ENCODE peak calls at places on chromosomes 3 and 15, in eight cellular contexts. H, D, P, G, K, W, U and A are unnamed samples.

GRCh38 chr15:83694030-83694429 is 40.1 kb downstream of the ADAMTSL3 start:
- DNase-seq in H (peak), D (peak), P (peak), G (no peak), K (no peak), W (peak), U (no peak), A (no peak)

GRCh38 chr3:140023616-140024530 is 88.9 kb downstream of the CLSTN2 start:
- DNase-seq in H (no peak), D (no peak), P (no peak), G (no peak), K (no peak), W (no peak), U (no peak), A (no peak)

GRCh38 chr3:108887777-108888176 is 65.2 kb downstream of the TRAT1 start:
- DNase-seq in H (no peak), D (no peak), P (no peak), G (no peak), K (no peak), W (no peak), U (no peak), A (no peak)

GRCh38 chr3:73520931-73521461 is 103.7 kb downstream of the PDZRN3 start:
- DNase-seq in H (no peak), D (no peak), P (no peak), G (no peak), K (no peak), W (peak), U (peak), A (peak)

GRCh38 chr3:173993299-173993698 is 595.8 kb downstream of the NLGN1 start:
- DNase-seq in H (no peak), D (peak), P (peak), G (peak), K (peak), W (peak), U (no peak), A (peak)

GRCh38 chr15:25693321-25694237 is 169.5 kb downstream of the ATP10A start:
- DNase-seq in H (peak), D (no peak), P (peak), G (no peak), K (no peak), W (peak), U (peak), A (peak)

GRCh38 chr3:32257042-32257441 is 18.6 kb downstream of the CMTM8 start:
- DNase-seq in H (no peak), D (no peak), P (no peak), G (no peak), K (no peak), W (no peak), U (no peak), A (no peak)

GRCh38 chr3:77096966-77097890 is 57.3 kb downstream of the ROBO2 start:
- DNase-seq in H (no peak), D (peak), P (peak), G (no peak), K (no peak), W (peak), U (no peak), A (no peak)

GRCh38 chr3:173819368-173819767 is 421.8 kb downstream of the NLGN1 start:
- DNase-seq in H (no peak), D (no peak), P (no peak), G (no peak), K (no peak), W (no peak), U (no peak), A (no peak)

GRCh38 chr15:93330862-93331544 is 242.0 kb upstream of the RGMA start:
- DNase-seq in H (no peak), D (no peak), P (no peak), G (no peak), K (no peak), W (no peak), U (no peak), A (no peak)

GRCh38 chr3:113275876-113276580 is 64.7 kb downstream of the BOC start:
- DNase-seq in H (peak), D (peak), P (peak), G (no peak), K (peak), W (peak), U (peak), A (peak)

GRCh38 chr3:51954120-51954519 is 1.1 kb upstream of the GPR62 start:
- DNase-seq in H (no peak), D (no peak), P (no peak), G (no peak), K (no peak), W (no peak), U (no peak), A (no peak)

GRCh38 chr3:181726351-181727121 is 14.8 kb downstream of the SOX2 start:
- DNase-seq in H (no peak), D (peak), P (no peak), G (no peak), K (no peak), W (no peak), U (no peak), A (no peak)

GRCh38 chr3:38084969-38085942 is 46.2 kb downstream of the DLEC1 start:
- DNase-seq in H (peak), D (no peak), P (no peak), G (no peak), K (no peak), W (no peak), U (no peak), A (no peak)

GRCh38 chr15:42737529-42738328 is 801 bp upstream of the CDAN1 start:
- DNase-seq in H (peak), D (peak), P (peak), G (no peak), K (no peak), W (no peak), U (no peak), A (no peak)

GRCh38 chr15:78174398-78174797 is 25.2 kb downstream of the IDH3A start:
- DNase-seq in H (no peak), D (no peak), P (no peak), G (no peak), K (no peak), W (no peak), U (no peak), A (no peak)

GRCh38 chr3:46085421-46086082 is 58.3 kb upstream of the XCR1 start:
- DNase-seq in H (no peak), D (peak), P (no peak), G (no peak), K (no peak), W (no peak), U (no peak), A (no peak)

GRCh38 chr3:112770026-112770626 is 76.5 kb downstream of the CD200R1L start:
- DNase-seq in H (peak), D (peak), P (peak), G (no peak), K (no peak), W (peak), U (no peak), A (peak)

GRCh38 chr3:153628591-153628990 is 466.6 kb downstream of the RAP2B start:
- DNase-seq in H (no peak), D (no peak), P (peak), G (peak), K (no peak), W (peak), U (no peak), A (peak)

GRCh38 chr3:153624310-153625030 is 462.4 kb downstream of the RAP2B start:
- DNase-seq in H (no peak), D (no peak), P (no peak), G (no peak), K (no peak), W (no peak), U (no peak), A (no peak)

GRCh38 chr3:153626158-153626557 is 464.1 kb downstream of the RAP2B start:
- DNase-seq in H (no peak), D (no peak), P (no peak), G (no peak), K (no peak), W (no peak), U (no peak), A (no peak)

GRCh38 chr3:153623834-153624233 is 461.8 kb downstream of the RAP2B start:
- DNase-seq in H (no peak), D (no peak), P (no peak), G (no peak), K (no peak), W (no peak), U (no peak), A (no peak)

DNA sequence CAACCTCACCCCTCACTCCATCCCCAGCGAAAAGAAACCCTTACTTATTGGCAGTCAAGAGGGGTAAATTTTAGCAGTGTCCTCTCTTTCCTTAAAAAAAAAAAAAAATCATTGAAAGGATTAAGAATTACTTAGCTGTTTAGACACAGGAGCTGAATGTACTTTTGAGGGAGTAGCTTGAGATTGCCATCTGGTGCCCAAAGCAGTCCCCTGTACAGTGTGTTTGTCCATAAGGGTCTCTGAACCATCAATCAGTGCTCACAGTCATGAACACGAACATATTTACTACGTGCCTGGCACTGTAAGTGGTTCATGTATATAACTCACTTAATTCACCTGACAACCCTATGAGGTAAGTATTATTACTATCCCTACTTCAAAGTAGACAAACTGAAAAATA is 463.5 kb downstream of the RAP2B start:
- DNase-seq in H (no peak), D (no peak), P (no peak), G (no peak), K (no peak), W (peak), U (no peak), A (no peak)
- TF ChIP-seq CTCF in H (no peak), D (no peak), P (no peak), G (peak), K (no peak), W (no peak), U (no peak), A (peak)

DNA sequence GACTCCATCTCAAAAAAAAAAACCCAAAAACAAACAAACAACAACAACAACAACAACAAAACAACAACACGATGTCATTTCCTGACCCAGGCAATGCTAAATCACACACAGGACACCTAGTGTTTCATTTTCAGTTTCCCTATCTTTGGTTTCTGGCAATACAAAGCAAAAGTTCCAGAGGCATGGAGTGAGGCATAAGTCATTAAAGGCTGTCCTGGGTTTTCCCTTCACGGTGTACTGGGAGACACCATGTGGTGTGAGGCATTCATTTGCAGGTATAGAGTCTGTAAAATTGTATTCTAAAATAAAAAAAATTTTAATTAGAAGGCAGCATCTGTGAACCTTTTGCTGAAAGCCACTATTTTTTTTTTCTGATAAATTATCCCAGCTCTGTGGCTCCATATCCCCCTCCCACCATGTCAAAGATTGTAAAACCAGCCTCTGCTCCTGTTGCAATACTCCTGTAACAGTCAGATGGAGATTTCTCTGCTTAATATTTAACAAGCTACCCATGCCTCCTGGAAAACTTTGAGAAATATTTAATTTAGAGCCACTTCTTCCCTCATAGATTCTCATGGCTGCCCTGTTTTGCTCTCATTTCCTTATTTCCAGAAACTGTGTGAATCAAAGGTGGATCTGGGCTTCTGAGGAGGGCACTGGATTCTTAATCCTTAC is 324.6 kb downstream of the MCTP2 start:
- DNase-seq in H (no peak), D (no peak), P (no peak), G (no peak), K (no peak), W (no peak), U (no peak), A (no peak)
- TF ChIP-seq CTCF in H (no peak), D (no peak), P (no peak), G (no peak), K (no peak), W (no peak), U (no peak), A (no peak)

GRCh38 chr3:133535971-133536634 is 37.4 kb upstream of the CDV3 start:
- DNase-seq in H (no peak), D (peak), P (peak), G (no peak), K (peak), W (peak), U (peak), A (peak)
- TF ChIP-seq CTCF in H (no peak), D (no peak), P (no peak), G (no peak), K (no peak), W (no peak), U (no peak), A (no peak)

GRCh38 chr3:57856675-57857074 is 100.6 kb downstream of the SLMAP start:
- DNase-seq in H (no peak), D (peak), P (peak), G (no peak), K (no peak), W (peak), U (no peak), A (no peak)
- TF ChIP-seq CTCF in H (no peak), D (no peak), P (peak), G (peak), K (peak), W (peak), U (peak), A (peak)

DNA sequence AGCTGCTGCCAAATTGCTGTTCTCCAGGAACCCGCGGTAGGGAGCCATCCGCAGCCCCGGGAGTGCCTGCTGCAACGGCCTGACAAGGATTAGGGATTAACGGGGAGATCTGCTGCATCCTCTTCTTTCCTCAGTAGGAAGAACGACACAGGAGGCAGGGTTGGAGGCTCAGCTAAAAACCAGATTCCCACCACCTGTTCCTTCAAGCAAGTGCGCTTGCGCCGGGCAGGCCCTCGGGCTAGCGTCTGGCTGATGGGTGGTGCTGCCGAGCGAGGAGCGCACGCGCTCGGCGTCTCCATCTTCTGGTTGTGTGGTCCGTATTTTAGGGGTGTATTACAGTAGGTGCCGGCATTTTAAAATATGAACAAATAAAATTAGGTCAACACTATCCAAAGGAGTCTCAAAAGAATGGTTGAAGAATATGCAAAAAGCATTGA is 25.4 kb upstream of the SLC25A26 start:
- DNase-seq in H (peak), D (peak), P (peak), G (peak), K (peak), W (peak), U (no peak), A (peak)
- TF ChIP-seq CTCF in H (no peak), D (no peak), P (peak), G (peak), K (peak), W (peak), U (no peak), A (peak)

DNA sequence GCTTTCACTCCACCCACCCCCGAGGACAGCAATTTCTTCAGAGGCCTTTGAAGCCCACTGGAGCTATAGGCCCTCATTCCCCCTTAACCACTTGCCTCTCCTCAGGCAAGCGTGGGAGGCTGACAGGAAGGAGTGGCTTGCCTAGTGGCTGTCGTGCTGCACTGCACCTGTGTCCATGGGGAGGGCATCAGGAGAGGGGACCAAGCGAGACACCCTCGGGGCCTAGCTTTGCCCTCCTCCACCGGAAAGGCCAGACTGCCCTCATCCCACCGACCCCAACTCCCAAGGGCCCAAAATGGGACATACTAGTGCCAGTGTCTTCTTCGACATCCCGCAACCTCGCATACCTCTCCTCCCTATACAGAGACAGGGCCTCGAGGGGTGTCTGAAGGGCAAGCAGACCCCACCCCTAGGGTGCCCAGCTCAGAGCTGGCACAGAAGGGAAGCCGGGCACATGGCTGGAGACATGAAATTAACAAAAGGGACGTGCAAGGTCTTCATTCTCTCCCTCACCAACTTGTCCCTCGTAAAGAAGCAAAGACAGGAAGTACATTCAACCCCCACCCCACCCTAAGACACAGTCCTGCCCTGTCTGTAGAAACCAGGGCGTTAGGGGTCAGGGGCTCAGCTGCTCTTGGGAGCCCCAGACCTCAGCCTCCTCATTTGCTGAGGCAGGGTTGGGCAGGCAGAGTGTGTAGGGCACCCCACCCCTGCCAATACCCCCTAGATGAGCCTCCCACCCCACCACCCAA is 24.3 kb downstream of the VIPR1 start:
- DNase-seq in H (no peak), D (no peak), P (no peak), G (no peak), K (no peak), W (no peak), U (no peak), A (no peak)
- TF ChIP-seq CTCF in H (no peak), D (peak), P (no peak), G (no peak), K (no peak), W (no peak), U (no peak), A (no peak)